ENCODE peak calls at places on chromosomes 7 and 10, in nine cellular contexts. D is sigmoid colon, G is HCT116, N is endothelial cell, S is fibroblast of mammary gland, B is PC-3, P is fibroblast of the aortic adventitia, V is Calu3, K is gastrocnemius medialis. T is an unnamed sample.

GRCh38 chr7:1779445-1779844 is 109.4 kb downstream of the ELFN1 start:
- DNase-seq in V (no peak), P (no peak), S (no peak), B (no peak), K (no peak), G (no peak), N (no peak), D (no peak), T (no peak)

GRCh38 chr10:29756476-29756875 is 121.7 kb upstream of the SVIL start:
- DNase-seq in B (no peak), G (no peak), K (no peak), S (no peak), V (no peak), D (no peak), P (no peak), N (no peak), T (no peak)

GRCh38 chr10:60942604-60943269 is 1.2 kb downstream of the RHOBTB1 start:
- DNase-seq in S (peak), P (peak), N (no peak), B (peak), G (no peak), D (peak), K (peak), V (peak), T (peak)

GRCh38 chr10:5776150-5776880 is 36.9 kb downstream of the GDI2 start:
- DNase-seq in G (no peak), P (peak), N (no peak), D (no peak), K (no peak), S (no peak), V (no peak), B (no peak), T (no peak)

GRCh38 chr10:71727429-71728217 is 8.0 kb upstream of the C10orf105 start:
- DNase-seq in S (peak), P (peak), N (no peak), K (peak), V (peak), G (no peak), D (peak), B (peak), T (no peak)

GRCh38 chr7:21912305-21912704 is 33.4 kb downstream of the CDCA7L start:
- DNase-seq in N (no peak), K (peak), D (no peak), B (no peak), V (no peak), S (peak), G (no peak), P (peak), T (peak)

GRCh38 chr10:118209215-118209614 is 132.9 kb downstream of the FAM204A start:
- DNase-seq in D (no peak), S (no peak), G (no peak), N (no peak), V (no peak), B (no peak), K (no peak), P (no peak), T (no peak)

GRCh38 chr7:74083117-74083876 is at the start of gene LIMK1:
- DNase-seq in B (peak), S (peak), V (peak), P (peak), D (peak), K (peak), N (peak), G (no peak), T (peak)

GRCh38 chr7:139915864-139916716 is 87.0 kb downstream of the TBXAS1 start:
- DNase-seq in P (peak), V (peak), D (no peak), G (peak), N (no peak), B (peak), S (peak), K (peak), T (peak)

GRCh38 chr10:30990351-30990750 is 41.3 kb downstream of the ZNF438 start:
- DNase-seq in D (no peak), P (no peak), K (no peak), B (no peak), G (no peak), V (no peak), N (no peak), S (no peak), T (no peak)

GRCh38 chr10:116990276-116990800 is 14.6 kb downstream of the SHTN1 start:
- DNase-seq in V (no peak), S (no peak), N (no peak), P (no peak), D (no peak), B (no peak), G (no peak), K (no peak), T (no peak)

GRCh38 chr7:29871787-29872398 is 65.6 kb downstream of the WIPF3 start:
- DNase-seq in B (no peak), V (no peak), P (peak), N (no peak), S (peak), K (no peak), G (no peak), D (no peak), T (peak)

GRCh38 chr7:147412782-147413186 is 1177.8 kb upstream of the C7orf33 start:
- DNase-seq in V (no peak), G (no peak), K (no peak), N (no peak), P (peak), B (peak), D (no peak), S (peak), T (peak)

GRCh38 chr10:132520147-132520811 is 17.3 kb upstream of the INPP5A start:
- DNase-seq in G (no peak), N (no peak), B (no peak), D (peak), V (no peak), S (peak), K (peak), P (peak), T (peak)

GRCh38 chr7:16170671-16171070 is 250.7 kb downstream of the CRPPA start:
- DNase-seq in S (no peak), D (peak), B (no peak), P (no peak), G (no peak), N (no peak), K (no peak), V (no peak), T (no peak)

GRCh38 chr7:25238056-25238745 is 9.9 kb upstream of the NPVF start:
- DNase-seq in K (no peak), G (no peak), V (no peak), B (no peak), S (no peak), N (no peak), P (no peak), D (no peak), T (no peak)

GRCh38 chr10:43939939-43940810 is 291.5 kb upstream of the ZNF32 start:
- DNase-seq in D (no peak), B (no peak), K (no peak), V (no peak), G (no peak), N (no peak), P (no peak), S (peak), T (no peak)

GRCh38 chr7:2261611-2262010 is 19.6 kb downstream of the NUDT1 start:
- DNase-seq in G (no peak), B (no peak), P (no peak), D (no peak), S (no peak), V (no peak), N (no peak), K (no peak), T (no peak)

GRCh38 chr10:99529483-99530107 is 3.1 kb upstream of the NKX2-3 start:
- DNase-seq in B (no peak), V (no peak), K (no peak), G (no peak), S (no peak), N (no peak), P (no peak), D (peak), T (peak)

GRCh38 chr10:122861724-122862161 is 16.1 kb upstream of the CUZD1 start:
- DNase-seq in S (peak), G (no peak), D (no peak), K (no peak), N (no peak), P (peak), V (no peak), B (peak), T (peak)

GRCh38 chr10:49610735-49611165 is 640 bp downstream of the SLC18A3 start:
- DNase-seq in S (no peak), N (no peak), P (no peak), K (no peak), D (peak), V (no peak), B (no peak), G (no peak), T (no peak)

GRCh38 chr7:1940402-1940786 is 270.3 kb downstream of the ELFN1 start:
- DNase-seq in N (no peak), S (peak), V (peak), G (no peak), K (peak), D (peak), P (no peak), B (no peak), T (peak)

GRCh38 chr7:38306914-38307313 is 33.5 kb upstream of the TARP start:
- DNase-seq in P (no peak), B (no peak), N (no peak), G (no peak), V (no peak), K (no peak), S (no peak), D (no peak), T (no peak)

GRCh38 chr7:155796381-155797261 is 15.6 kb downstream of the SHH start:
- DNase-seq in S (no peak), N (peak), V (peak), G (no peak), B (peak), P (peak), D (no peak), K (no peak), T (no peak)

GRCh38 chr10:91335147-91335546 is 75.0 kb upstream of the HECTD2 start:
- DNase-seq in B (no peak), V (no peak), S (no peak), N (no peak), D (no peak), G (peak), K (no peak), P (no peak), T (no peak)

GRCh38 chr10:5942471-5942870 is 34.9 kb downstream of the IL15RA start:
- DNase-seq in P (no peak), V (no peak), K (peak), S (no peak), G (no peak), N (peak), B (no peak), D (peak), T (no peak)

GRCh38 chr7:47794016-47794415 is 154.2 kb downstream of the PKD1L1 start:
- DNase-seq in V (no peak), K (no peak), D (no peak), B (no peak), S (no peak), G (no peak), N (no peak), P (no peak), T (no peak)

GRCh38 chr10:60703266-60704041 is 74.8 kb upstream of the CDK1 start:
- DNase-seq in K (no peak), P (no peak), D (no peak), N (no peak), V (no peak), B (no peak), S (no peak), G (no peak), T (no peak)

GRCh38 chr7:22219036-22219435 is 137.9 kb downstream of the RAPGEF5 start:
- DNase-seq in D (no peak), G (no peak), P (peak), K (no peak), B (no peak), S (no peak), V (no peak), N (peak), T (no peak)

GRCh38 chr7:124908258-124908657 is 21.4 kb downstream of the POT1 start:
- DNase-seq in K (no peak), D (no peak), N (no peak), G (no peak), V (no peak), P (no peak), S (peak), B (no peak), T (peak)

GRCh38 chr10:132606536-132607316 is 69.1 kb downstream of the INPP5A start:
- DNase-seq in V (no peak), B (no peak), N (no peak), P (no peak), K (peak), G (no peak), S (peak), D (peak), T (no peak)

GRCh38 chr7:94395141-94396041 is 696 bp downstream of the COL1A2 start:
- DNase-seq in N (peak), G (peak), K (peak), D (peak), S (peak), B (peak), V (peak), P (peak), T (peak)

GRCh38 chr10:17910144-17910789 is 41.5 kb upstream of the SLC39A12 start:
- DNase-seq in G (peak), K (no peak), B (peak), S (peak), P (peak), V (peak), D (peak), N (peak), T (peak)

GRCh38 chr10:103847909-103848468 is 7.4 kb downstream of the SH3PXD2A start:
- DNase-seq in S (no peak), N (no peak), B (no peak), G (peak), D (peak), P (no peak), V (no peak), K (no peak), T (no peak)
- TF ChIP-seq CTCF in S (no peak), N (peak), B (peak), G (no peak), D (no peak), P (peak), V (no peak), K (no peak), T (peak)

GRCh38 chr7:136214356-136214755 is 237.2 kb upstream of the MTPN start:
- DNase-seq in S (no peak), G (peak), N (no peak), P (no peak), B (no peak), D (no peak), V (no peak), K (no peak), T (no peak)

GRCh38 chr7:136213012-136213411 is 235.9 kb upstream of the MTPN start:
- DNase-seq in K (no peak), V (no peak), D (no peak), G (no peak), P (no peak), N (no peak), S (no peak), B (no peak), T (no peak)
- TF ChIP-seq CTCF in K (no peak), V (no peak), D (no peak), G (no peak), P (no peak), N (no peak), S (no peak), B (no peak), T (no peak)

DNA sequence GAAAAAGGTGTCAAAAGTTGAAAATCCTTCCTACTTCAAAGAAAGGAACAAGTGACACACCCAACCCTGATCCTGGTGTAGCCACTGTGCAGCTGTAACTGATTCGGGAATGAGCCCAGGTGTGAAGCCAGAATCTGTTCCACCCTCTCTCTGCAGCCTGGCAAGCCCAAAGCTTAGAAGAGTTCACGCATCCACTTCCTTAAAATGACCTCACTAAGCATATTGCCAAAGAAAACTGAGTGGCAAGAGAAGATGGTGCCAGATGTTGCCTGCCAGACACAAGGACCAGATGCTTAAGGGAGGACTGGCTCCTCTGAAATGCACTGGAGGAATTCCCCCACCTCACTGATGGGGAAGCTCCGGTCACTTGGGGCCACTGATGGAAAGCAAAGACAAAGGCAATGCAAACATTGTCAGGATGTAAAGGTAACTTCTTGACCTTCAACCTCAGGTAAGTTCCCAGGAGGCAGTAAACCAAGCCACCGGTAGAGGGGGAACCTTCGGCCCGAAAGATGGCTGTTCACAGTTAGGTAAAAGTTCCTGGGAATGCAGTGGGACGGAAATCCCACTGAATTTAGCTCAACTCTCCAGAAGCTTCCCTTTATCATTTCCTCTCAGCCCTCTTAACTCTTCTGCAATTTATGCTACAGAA is 554.9 kb downstream of the KCNMA1 start:
- DNase-seq in D (no peak), V (peak), N (peak), P (peak), K (no peak), G (no peak), S (peak), B (no peak), T (no peak)
- TF ChIP-seq CTCF in D (no peak), V (peak), N (peak), P (peak), K (no peak), G (no peak), S (no peak), B (no peak), T (peak)

GRCh38 chr7:99525713-99526440 is 21.4 kb downstream of the ZKSCAN5 start:
- DNase-seq in N (peak), V (peak), P (no peak), G (peak), S (peak), D (no peak), B (peak), K (no peak), T (no peak)
- TF ChIP-seq CTCF in N (no peak), V (no peak), P (no peak), G (peak), S (peak), D (no peak), B (peak), K (no peak), T (peak)

GRCh38 chr10:110939419-110939818 is 20.0 kb downstream of the SHOC2 start:
- DNase-seq in N (no peak), P (no peak), S (no peak), V (no peak), K (no peak), D (no peak), B (no peak), G (no peak), T (no peak)

GRCh38 chr10:110932505-110933180 is 13.2 kb downstream of the SHOC2 start:
- DNase-seq in S (no peak), N (no peak), G (no peak), K (no peak), D (no peak), B (peak), V (no peak), P (no peak), T (no peak)

GRCh38 chr10:110931769-110932381 is 12.5 kb downstream of the SHOC2 start:
- DNase-seq in G (no peak), D (no peak), K (no peak), B (no peak), S (no peak), V (no peak), N (no peak), P (no peak), T (no peak)

DNA sequence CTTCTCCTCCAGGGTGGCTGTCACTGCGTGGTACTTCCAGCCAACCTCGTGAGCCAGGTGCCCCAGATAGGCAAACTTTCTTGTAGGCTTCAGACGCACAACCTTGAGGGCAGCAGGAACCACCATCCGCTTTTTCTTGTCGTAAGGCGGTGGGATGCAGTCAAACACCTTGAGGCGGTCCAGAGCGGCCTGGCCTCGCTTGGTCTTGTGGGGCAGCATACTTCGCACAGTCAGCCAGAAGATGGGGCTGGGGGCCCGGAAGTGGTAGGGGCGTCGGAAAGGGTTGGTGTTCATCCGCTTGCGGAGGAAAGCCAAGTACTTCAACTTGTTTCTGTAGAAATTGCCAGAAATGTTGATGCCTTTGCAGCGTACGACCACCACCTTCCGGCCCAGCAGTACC is 17.4 kb downstream of the SHOC2 start:
- DNase-seq in V (no peak), D (no peak), P (no peak), G (no peak), K (no peak), N (no peak), S (no peak), B (no peak), T (no peak)
- TF ChIP-seq CTCF in V (no peak), D (no peak), P (no peak), G (no peak), K (no peak), N (no peak), S (no peak), B (no peak), T (no peak)

GRCh38 chr10:1109795-1110673 is 53.8 kb downstream of the WDR37 start:
- DNase-seq in P (peak), D (no peak), B (peak), V (peak), N (peak), G (peak), S (peak), K (no peak), T (peak)
- TF ChIP-seq CTCF in P (peak), D (peak), B (peak), V (peak), N (peak), G (peak), S (peak), K (peak), T (peak)

GRCh38 chr7:132311747-132312146 is 264.5 kb downstream of the PLXNA4 start:
- DNase-seq in P (no peak), V (no peak), G (no peak), B (no peak), S (no peak), K (no peak), D (no peak), N (no peak), T (no peak)

GRCh38 chr7:132312531-132313070 is 263.7 kb downstream of the PLXNA4 start:
- DNase-seq in D (no peak), S (no peak), V (no peak), P (no peak), B (no peak), G (no peak), K (no peak), N (no peak), T (no peak)

GRCh38 chr7:132309102-132309805 is 267.0 kb downstream of the PLXNA4 start:
- DNase-seq in B (no peak), V (no peak), N (no peak), S (no peak), G (no peak), P (no peak), D (no peak), K (no peak), T (no peak)

GRCh38 chr7:132307465-132307864 is 268.8 kb downstream of the PLXNA4 start:
- DNase-seq in B (no peak), G (no peak), P (no peak), D (no peak), V (no peak), S (no peak), N (no peak), K (no peak), T (no peak)
- TF ChIP-seq CTCF in B (peak), G (no peak), P (no peak), D (no peak), V (no peak), S (no peak), N (no peak), K (no peak), T (peak)

DNA sequence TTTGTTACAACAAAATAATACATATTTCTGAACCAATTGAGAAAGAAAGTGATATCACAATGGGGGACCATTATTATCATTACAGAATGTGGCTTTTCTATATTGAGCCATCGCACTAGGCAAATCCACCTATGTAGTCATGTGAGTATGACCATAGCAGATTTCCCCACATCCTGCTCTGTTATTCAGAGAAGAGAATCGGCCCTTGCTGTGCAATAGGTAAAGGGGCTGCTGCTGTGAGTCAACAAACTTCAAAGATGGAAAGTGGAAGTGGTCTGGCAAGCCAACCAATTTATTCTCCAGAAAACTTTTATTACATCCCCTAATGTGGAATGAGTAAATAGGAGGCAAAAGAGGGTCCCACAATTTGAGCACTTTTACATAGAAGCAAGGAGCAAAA is 573.4 kb downstream of the ETV1 start:
- DNase-seq in G (no peak), P (no peak), N (no peak), K (no peak), S (no peak), B (peak), V (no peak), D (no peak), T (no peak)
- TF ChIP-seq CTCF in G (no peak), P (no peak), N (no peak), K (no peak), S (no peak), B (no peak), V (no peak), D (no peak), T (no peak)

GRCh38 chr7:208128-208673 is 15.8 kb downstream of the FAM20C start:
- DNase-seq in P (no peak), B (no peak), S (no peak), K (no peak), D (no peak), G (no peak), V (no peak), N (no peak), T (no peak)

GRCh38 chr7:205117-206010 is 13.0 kb downstream of the FAM20C start:
- DNase-seq in K (no peak), D (no peak), S (no peak), N (no peak), V (no peak), B (no peak), G (no peak), P (no peak), T (no peak)

GRCh38 chr7:209416-209815 is 17.0 kb downstream of the FAM20C start:
- DNase-seq in S (no peak), V (no peak), K (no peak), G (no peak), P (no peak), N (no peak), B (no peak), D (no peak), T (no peak)

GRCh38 chr7:208816-209215 is 16.4 kb downstream of the FAM20C start:
- DNase-seq in G (no peak), B (no peak), V (no peak), N (no peak), P (no peak), S (no peak), D (no peak), K (no peak), T (no peak)

GRCh38 chr7:207418-208127 is 15.2 kb downstream of the FAM20C start:
- DNase-seq in B (no peak), S (peak), K (no peak), P (no peak), N (peak), D (no peak), G (no peak), V (no peak), T (no peak)
- TF ChIP-seq CTCF in B (peak), S (peak), K (no peak), P (peak), N (peak), D (no peak), G (no peak), V (no peak), T (peak)

T was measured in astrocyte of the spinal cord.